ENCODE peak calls at places on chromosomes 4 and X, in eight cellular contexts. Y, G, X, B, W, V, U and Z are unnamed samples.

GRCh38 chrX:12975670-12975965 is 708 bp downstream of the TMSB4X start:
- DNase-seq in G (no peak), V (no peak), W (peak), X (no peak), U (no peak), B (peak), Y (no peak), Z (no peak)

GRCh38 chrX:113986427-113986826 is 597.5 kb upstream of the HTR2C start:
- DNase-seq in X (no peak), B (no peak), W (no peak), V (no peak), U (no peak), Y (no peak), G (no peak), Z (no peak)

GRCh38 chr4:125041372-125041930 is 273.3 kb upstream of the FAT4 start:
- DNase-seq in W (peak), U (no peak), V (no peak), Y (no peak), G (no peak), X (no peak), B (no peak), Z (peak)

GRCh38 chr4:81565137-81565870 is 93.6 kb upstream of the RASGEF1B start:
- DNase-seq in W (no peak), G (peak), U (no peak), Y (no peak), B (peak), V (peak), X (no peak), Z (no peak)

GRCh38 chr4:108060164-108060563 is 70.5 kb downstream of the HADH start:
- DNase-seq in X (no peak), G (peak), B (no peak), Y (no peak), W (peak), U (peak), V (no peak), Z (no peak)

GRCh38 chrX:133953078-133953477 is 32.3 kb downstream of the GPC3 start:
- DNase-seq in X (no peak), G (no peak), V (no peak), U (no peak), Y (no peak), W (no peak), B (no peak), Z (no peak)

GRCh38 chr4:1305261-1305711 is 15.6 kb downstream of the MAEA start:
- DNase-seq in W (no peak), G (no peak), U (no peak), B (peak), V (no peak), X (no peak), Y (no peak), Z (no peak)

GRCh38 chr4:8117278-8117682 is 41.3 kb downstream of the ABLIM2 start:
- DNase-seq in U (no peak), W (peak), G (peak), B (no peak), X (no peak), V (no peak), Y (peak), Z (no peak)

GRCh38 chr4:156970501-156971167 is 965 bp downstream of the PDGFC start:
- DNase-seq in W (peak), B (peak), U (no peak), V (peak), G (peak), Y (peak), X (peak), Z (no peak)

GRCh38 chr4:6071959-6072720 is 53.9 kb upstream of the C4orf50 start:
- DNase-seq in X (no peak), G (no peak), V (no peak), Y (no peak), B (peak), W (no peak), U (no peak), Z (no peak)

GRCh38 chrX:40108959-40109287 is 11.2 kb upstream of the BCOR start:
- DNase-seq in W (peak), B (peak), U (peak), G (peak), Y (peak), V (no peak), X (peak), Z (no peak)